ENCODE peak calls at places on chromosomes 16 and 17, in seven cellular contexts. E is fibroblast of lung, V is prostate gland, Y is colonic mucosa, F is thoracic aorta, R is uterus, G is breast epithelium. P is an unnamed sample.

GRCh38 chr17:40611840-40612509 is 35.6 kb downstream of the SMARCE1 start:
- DNase-seq in E (no peak), V (no peak), Y (no peak), F (no peak), R (no peak), G (no peak), P (no peak)

GRCh38 chr16:57264381-57264780 is 19.3 kb downstream of the ARL2BP start:
- DNase-seq in E (no peak), V (no peak), Y (no peak), F (no peak), R (no peak), G (no peak), P (peak; percentile 34)

GRCh38 chr17:75922173-75922961 is 17.7 kb upstream of the MRPL38 start:
- DNase-seq in E (no peak), V (no peak), Y (no peak), F (no peak), R (no peak), G (no peak), P (no peak)

GRCh38 chr17:67503184-67503583 is 126.1 kb downstream of the PITPNC1 start:
- DNase-seq in E (peak; percentile 54), V (no peak), Y (no peak), F (no peak), R (no peak), G (no peak), P (no peak)

GRCh38 chr17:46262271-46262670 is 32.7 kb upstream of the LRRC37A start:
- DNase-seq in E (no peak), V (no peak), Y (no peak), F (no peak), R (no peak), G (no peak), P (no peak)

GRCh38 chr16:87747626-87748025 is 18.2 kb downstream of the KLHDC4 start:
- DNase-seq in E (no peak), V (no peak), Y (no peak), F (no peak), R (no peak), G (no peak), P (no peak)

GRCh38 chr16:55942821-55943220 is 67.6 kb upstream of the CES5A start:
- DNase-seq in E (no peak), V (no peak), Y (no peak), F (no peak), R (no peak), G (peak; percentile 39), P (no peak)

GRCh38 chr17:9285602-9286001 is 264.3 kb downstream of the NTN1 start:
- DNase-seq in E (no peak), V (no peak), Y (no peak), F (no peak), R (no peak), G (no peak), P (no peak)

GRCh38 chr17:50209472-50210248 is 8.2 kb upstream of the COL1A1 start:
- DNase-seq in E (peak; percentile 100), V (no peak), Y (peak; percentile 77), F (peak; percentile 83), R (peak; percentile 99), G (peak; percentile 72), P (peak; percentile 59)

GRCh38 chr17:27566673-27567562 is 64.1 kb upstream of the LGALS9 start:
- DNase-seq in E (no peak), V (no peak), Y (no peak), F (no peak), R (no peak), G (no peak), P (no peak)

GRCh38 chr16:31157136-31157535 is 7.3 kb upstream of the PRSS36 start:
- DNase-seq in E (no peak), V (no peak), Y (peak; percentile 28), F (no peak), R (no peak), G (no peak), P (no peak)

GRCh38 chr17:38883592-38884526 is 14.0 kb downstream of the LASP1 start:
- DNase-seq in E (peak; percentile 57), V (no peak), Y (no peak), F (no peak), R (no peak), G (no peak), P (no peak)
- TF ChIP-seq CTCF in E (no peak), V (no peak), Y (no peak), F (no peak), R (no peak), G (no peak), P (no peak)

DNA sequence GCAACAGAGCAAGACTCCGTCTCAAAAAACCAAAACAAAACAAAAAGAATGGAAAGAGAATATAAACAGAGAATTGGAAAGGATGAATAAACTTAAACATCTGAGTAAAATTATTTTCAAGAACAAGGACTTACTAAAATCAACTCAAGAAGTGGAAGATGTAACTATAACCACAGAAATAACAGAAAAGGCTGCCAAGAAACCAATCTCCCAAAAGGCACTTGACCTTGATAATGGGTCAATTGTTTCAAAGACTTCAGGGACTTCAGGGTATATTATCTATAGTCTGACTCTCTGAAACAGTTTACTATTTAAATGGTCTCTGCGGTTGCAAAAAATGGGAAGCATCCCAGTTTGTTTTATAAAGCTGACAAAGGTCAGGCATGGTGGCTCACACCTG is 35.1 kb downstream of the VPS53 start:
- DNase-seq in E (no peak), V (no peak), Y (no peak), F (no peak), R (no peak), G (no peak), P (no peak)
- H3K9me3 ChIP-seq in E (no peaks in the 10 kb centered on the region), V (no peaks in the 10 kb centered on the region), Y (no peaks in the 10 kb centered on the region), F (no peaks in the 10 kb centered on the region), R (no peaks in the 10 kb centered on the region), G (no peaks in the 10 kb centered on the region), P (no peaks in the 10 kb centered on the region)

GRCh38 chr16:17548825-17549224 is 78.1 kb upstream of the XYLT1 start:
- DNase-seq in E (no peak), V (no peak), Y (no peak), F (no peak), R (no peak), G (no peak), P (no peak)

GRCh38 chr16:17544304-17544703 is 73.5 kb upstream of the XYLT1 start:
- DNase-seq in E (no peak), V (no peak), Y (no peak), F (no peak), R (no peak), G (no peak), P (no peak)

GRCh38 chr16:17541324-17541723 is 70.6 kb upstream of the XYLT1 start:
- DNase-seq in E (no peak), V (no peak), Y (no peak), F (no peak), R (no peak), G (no peak), P (no peak)

GRCh38 chr16:17543073-17543472 is 72.3 kb upstream of the XYLT1 start:
- DNase-seq in E (no peak), V (no peak), Y (no peak), F (no peak), R (no peak), G (no peak), P (no peak)

DNA sequence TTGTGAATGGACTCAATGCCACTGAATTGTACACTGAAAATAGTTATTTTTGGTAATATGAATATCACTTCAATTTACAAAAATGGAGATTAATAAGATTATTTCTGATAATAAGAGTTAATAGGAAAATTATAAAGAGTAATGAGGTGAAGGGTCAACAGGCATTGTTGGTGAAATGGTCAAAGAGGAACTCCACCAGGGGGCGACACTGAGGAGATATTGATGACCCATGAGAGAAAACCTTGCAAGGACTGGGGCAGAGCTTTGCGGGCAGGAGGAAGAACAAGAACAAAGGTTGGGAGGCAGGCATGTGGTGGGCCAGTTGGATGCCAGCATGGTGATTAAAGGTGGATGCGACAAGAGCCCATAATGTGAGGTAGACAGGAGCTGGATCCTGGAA is 74.0 kb upstream of the XYLT1 start:
- DNase-seq in E (no peak), V (no peak), Y (peak; percentile 20), F (no peak), R (no peak), G (no peak), P (no peak)
- TF ChIP-seq CTCF in E (no peak), V (no peak), Y (no peak), F (no peak), R (no peak), G (no peak), P (peak; percentile 25)

GRCh38 chr17:22510504-22510903 is 818.2 kb downstream of the KCNJ18 start:
- DNase-seq in E (no peak), V (no peak), Y (no peak), F (no peak), R (no peak), G (no peak), P (no peak)

GRCh38 chr17:22506231-22506630 is 813.9 kb downstream of the KCNJ18 start:
- DNase-seq in E (no peak), V (no peak), Y (no peak), F (no peak), R (no peak), G (no peak), P (no peak)

GRCh38 chr17:22505660-22506059 is 813.3 kb downstream of the KCNJ18 start:
- DNase-seq in E (no peak), V (no peak), Y (no peak), F (no peak), R (no peak), G (no peak), P (no peak)

GRCh38 chr17:22506861-22507260 is 814.5 kb downstream of the KCNJ18 start:
- DNase-seq in E (no peak), V (no peak), Y (no peak), F (no peak), R (no peak), G (no peak), P (no peak)

DNA sequence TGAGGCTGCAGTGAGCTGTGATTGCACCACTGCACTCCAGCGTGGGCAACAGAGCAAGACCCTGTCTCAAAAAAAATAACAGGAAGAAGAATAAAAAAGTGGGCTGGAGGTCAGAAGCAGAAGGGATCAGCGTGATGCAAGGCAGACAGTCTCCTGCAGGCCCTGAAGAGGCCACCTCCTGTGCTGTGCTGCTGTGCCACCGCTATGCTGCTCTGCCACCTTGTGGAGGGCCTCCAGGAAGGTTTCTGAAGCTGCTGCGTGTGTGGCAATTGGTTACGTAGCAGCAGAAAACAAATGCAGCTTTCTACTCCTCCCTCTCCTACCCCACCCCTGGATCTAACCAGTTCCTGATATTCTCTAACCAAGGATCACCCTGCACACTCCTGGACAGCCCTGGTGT is 815.5 kb downstream of the KCNJ18 start:
- DNase-seq in E (no peak), V (no peak), Y (no peak), F (no peak), R (no peak), G (no peak), P (no peak)
- H3K9me3 ChIP-seq in E (no peaks in the 10 kb centered on the region), V (no peaks in the 10 kb centered on the region), Y (no peaks in the 10 kb centered on the region), F (no peaks in the 10 kb centered on the region), R (no peaks in the 10 kb centered on the region), G (no peaks in the 10 kb centered on the region), P (no peaks in the 10 kb centered on the region)

DNA sequence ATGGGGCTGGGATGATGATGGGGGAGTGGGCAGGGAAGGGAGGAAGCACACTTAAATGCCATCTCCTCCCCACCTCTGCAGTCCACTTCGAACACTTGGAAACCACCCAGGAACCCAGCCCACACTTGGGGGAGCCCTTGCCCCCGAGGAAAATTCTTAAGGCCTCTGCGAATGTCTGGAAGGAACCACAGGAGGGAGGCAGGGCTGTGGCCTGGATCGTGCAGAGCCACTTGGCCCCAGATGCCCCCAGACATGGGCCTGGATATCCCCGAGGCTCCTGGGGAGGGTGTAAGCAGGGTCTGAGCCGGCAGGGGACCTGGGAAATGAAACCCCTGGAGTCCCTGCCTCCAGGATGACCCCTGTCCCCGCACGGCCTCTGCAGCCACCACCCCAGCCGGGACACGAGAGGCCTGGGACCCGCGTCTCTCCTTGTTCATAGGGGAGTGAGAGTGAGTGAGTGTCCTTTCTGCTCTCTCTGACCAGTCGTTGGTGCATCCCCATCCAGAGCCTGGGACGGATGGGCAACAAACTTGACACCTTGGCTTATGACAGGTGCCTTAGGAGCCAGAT is 11.8 kb upstream of the MTSS2 start:
- DNase-seq in E (peak; percentile 72), V (no peak), Y (no peak), F (no peak), R (no peak), G (no peak), P (no peak)
- TF ChIP-seq CTCF in E (no peak), V (no peak), Y (no peak), F (peak; percentile 18), R (no peak), G (no peak), P (peak; percentile 35)

P was measured in RWPE2.